ENCODE peak calls at places on chromosomes 4 and X, in four cellular contexts. E, B, X and Y are unnamed samples.

GRCh38 chrX:71269801-71270395 is 13.5 kb upstream of the NONO start:
- DNase-seq in B (no peak), X (no peak), E (no peak), Y (no peak)

GRCh38 chrX:39693298-39693697 is 404.5 kb downstream of the BCOR start:
- DNase-seq in X (no peak), E (no peak), B (no peak), Y (no peak)

GRCh38 chr4:79585834-79586233 is 177.8 kb upstream of the GK2 start:
- DNase-seq in B (no peak), E (peak; percentile 2), X (no peak), Y (no peak)

GRCh38 chr4:122577808-122578781 is 42.8 kb downstream of the IL21 start:
- DNase-seq in E (peak; percentile 68), B (peak; percentile 41), X (no peak), Y (no peak)

GRCh38 chr4:118224239-118224829 is 128.5 kb downstream of the PRSS12 start:
- DNase-seq in X (no peak), B (peak; percentile 81), E (peak; percentile 78), Y (peak; percentile 16)

GRCh38 chr4:95209942-95210341 is 338.8 kb downstream of the UNC5C start:
- DNase-seq in E (no peak), X (no peak), B (no peak), Y (no peak)

GRCh38 chr4:125838924-125839323 is 524.2 kb downstream of the FAT4 start:
- DNase-seq in X (no peak), E (no peak), B (no peak), Y (no peak)

GRCh38 chrX:72051589-72051988 is 80.1 kb downstream of the RTL5 start:
- DNase-seq in E (no peak), X (no peak), B (no peak), Y (no peak)

GRCh38 chrX:18873189-18873791 is 110.6 kb downstream of the PHKA2 start:
- DNase-seq in B (peak; percentile 78), X (peak; percentile 78), E (peak; percentile 83), Y (peak; percentile 20)

GRCh38 chr4:142427456-142427855 is 418.6 kb downstream of the INPP4B start:
- DNase-seq in X (no peak), B (no peak), E (no peak), Y (no peak)

GRCh38 chrX:123993326-123993725 is 31.8 kb downstream of the STAG2 start:
- DNase-seq in B (peak; percentile 61), E (no peak), X (no peak), Y (peak; percentile 14)

GRCh38 chrX:39527045-39527444 is 570.7 kb downstream of the BCOR start:
- DNase-seq in E (no peak), X (no peak), B (peak; percentile 6), Y (no peak)

GRCh38 chr4:8906991-8907595 is 35.5 kb upstream of the HMX1 start:
- DNase-seq in B (no peak), E (no peak), X (peak; percentile 33), Y (no peak)

GRCh38 chr4:122131562-122132157 is 20.5 kb upstream of the BLTP1 start:
- DNase-seq in X (no peak), E (no peak), B (no peak), Y (no peak)

GRCh38 chr4:116358633-116359222 is 726.6 kb downstream of the TRAM1L1 start:
- DNase-seq in E (peak; percentile 89), B (peak; percentile 83), X (no peak), Y (peak; percentile 18)

GRCh38 chr4:176153124-176153523 is 42.3 kb downstream of the SPATA4 start:
- DNase-seq in E (no peak), X (no peak), B (no peak), Y (no peak)

GRCh38 chrX:48002929-48003328 is 860 bp downstream of the ZNF182 start:
- DNase-seq in B (no peak), E (no peak), X (no peak), Y (no peak)

GRCh38 chr4:8761824-8762205 is 109.8 kb downstream of the HMX1 start:
- DNase-seq in B (no peak), X (peak; percentile 37), E (no peak), Y (no peak)

GRCh38 chr4:68673143-68673542 is 2.7 kb upstream of the UGT2B15 start:
- DNase-seq in E (no peak), X (no peak), B (no peak), Y (no peak)

GRCh38 chrX:131308980-131309379 is 19.9 kb upstream of the IGSF1 start:
- DNase-seq in B (no peak), E (no peak), X (no peak), Y (no peak)

GRCh38 chrX:150940844-150941495 is 42.2 kb upstream of the HMGB3 start:
- DNase-seq in B (no peak), E (no peak), X (no peak), Y (no peak)

GRCh38 chr4:2796261-2797187 is 3.6 kb downstream of the SH3BP2 start:
- DNase-seq in E (no peak), X (peak; percentile 68), B (peak; percentile 64), Y (peak; percentile 35)

GRCh38 chr4:146142768-146143167 is 32.8 kb upstream of the LSM6 start:
- DNase-seq in X (no peak), E (no peak), B (no peak), Y (no peak)

GRCh38 chr4:72553540-72553939 is 15.5 kb downstream of the ADAMTS3 start:
- DNase-seq in X (no peak), B (no peak), E (no peak), Y (no peak)

GRCh38 chrX:110026099-110026844 is 23.4 kb downstream of the TMEM164 start:
- DNase-seq in X (no peak), E (peak; percentile 65), B (peak; percentile 28), Y (peak; percentile 90)

GRCh38 chrX:13377537-13377936 is 57.7 kb upstream of the ATXN3L start:
- DNase-seq in B (peak; percentile 84), X (no peak), E (peak; percentile 46), Y (no peak)

GRCh38 chr4:117900832-117901231 is 133.5 kb upstream of the NDST3 start:
- DNase-seq in B (peak; percentile 9), E (no peak), X (no peak), Y (no peak)

GRCh38 chr4:8774071-8774470 is 97.6 kb downstream of the HMX1 start:
- DNase-seq in E (no peak), B (no peak), X (peak; percentile 19), Y (no peak)

GRCh38 chr4:182931691-182932297 is 14.6 kb upstream of the DCTD start:
- DNase-seq in B (no peak), E (no peak), X (no peak), Y (no peak)

GRCh38 chrX:63275127-63275526 is 76.0 kb downstream of the SPIN4 start:
- DNase-seq in B (no peak), E (no peak), X (no peak), Y (no peak)

GRCh38 chr4:118173956-118174355 is 139.7 kb downstream of the NDST3 start:
- DNase-seq in X (no peak), B (peak; percentile 92), E (peak; percentile 70), Y (no peak)

GRCh38 chr4:152679414-152680281 is at the start of gene TMEM154:
- DNase-seq in B (peak; percentile 73), E (peak; percentile 78), X (peak; percentile 66), Y (no peak)

GRCh38 chr4:3420606-3420955 is 21.2 kb upstream of the HGFAC start:
- DNase-seq in E (no peak), B (no peak), X (peak; percentile 48), Y (no peak)

GRCh38 chr4:30716158-30716557 is 4.0 kb upstream of the PCDH7 start:
- DNase-seq in E (peak; percentile 78), X (no peak), B (peak; percentile 57), Y (no peak)

GRCh38 chrX:150182176-150182575 is 180.9 kb upstream of the MAMLD1 start:
- DNase-seq in B (peak; percentile 28), X (no peak), E (no peak), Y (no peak)

GRCh38 chr4:24765331-24765990 is 29.9 kb upstream of the SOD3 start:
- DNase-seq in X (no peak), B (no peak), E (no peak), Y (no peak)

GRCh38 chrX:107398115-107398514 is 51.3 kb upstream of the FRMPD3 start:
- DNase-seq in B (no peak), E (no peak), X (peak; percentile 48), Y (no peak)

GRCh38 chr4:87530868-87531267 is 1.7 kb upstream of the SPARCL1 start:
- DNase-seq in B (peak; percentile 25), E (no peak), X (peak; percentile 86), Y (no peak)

GRCh38 chr4:80307774-80308465 is 27.6 kb upstream of the CFAP299 start:
- DNase-seq in X (no peak), B (peak; percentile 59), E (peak; percentile 14), Y (peak; percentile 76)

GRCh38 chrX:154478728-154479622 is at the start of gene LAGE3:
- DNase-seq in E (peak; percentile 86), B (peak; percentile 88), X (peak; percentile 95), Y (peak; percentile 44)
- H3K4me3 ChIP-seq in E (peak within 1 kb of the TSS; percentile 55), B (peak within 1 kb of the TSS; percentile 51), X (peak within 1 kb of the TSS; percentile 55), Y (peak within 1 kb of the TSS; percentile 57)

DNA sequence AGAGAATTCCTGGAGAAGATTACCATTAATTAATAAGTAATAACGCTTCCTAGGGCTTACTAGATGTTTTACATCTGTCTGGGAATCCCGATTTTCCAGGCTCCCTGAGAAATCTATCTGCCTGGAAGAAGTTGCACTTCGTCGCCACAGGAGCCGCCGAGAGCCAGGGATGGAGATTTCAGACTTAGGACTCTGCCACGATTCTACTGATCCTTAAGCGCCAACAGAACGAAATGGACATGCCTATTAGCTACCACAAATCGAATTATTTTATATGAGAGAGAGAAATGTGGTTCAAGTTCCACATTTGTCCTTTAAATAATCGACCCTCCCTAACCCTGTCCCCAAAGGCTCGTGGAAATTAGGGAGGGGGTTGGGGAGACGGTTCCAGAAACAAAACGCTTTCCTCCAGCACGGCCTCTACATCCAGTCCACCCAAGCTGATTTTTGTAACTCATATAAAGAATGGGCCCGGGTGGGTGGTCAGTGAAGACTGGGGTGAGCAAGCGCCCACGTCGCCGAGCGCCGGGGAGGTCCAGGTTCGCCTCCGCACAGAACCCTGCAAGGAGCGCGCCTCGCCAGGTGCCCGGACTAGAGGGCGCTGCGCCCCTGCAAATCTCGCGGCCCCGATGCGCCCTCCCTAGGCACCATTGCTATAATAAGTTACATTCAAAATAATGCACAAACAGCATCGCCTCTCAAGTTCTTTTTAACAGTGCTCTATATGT is 1.9 kb upstream of the FAT1 start:
- DNase-seq in X (peak; percentile 90), B (peak; percentile 91), E (peak; percentile 89), Y (no peak)
- H3K4me3 ChIP-seq in X (peak overlapping the region; percentile 91), B (peak overlapping the region; percentile 96), E (peak overlapping the region; percentile 81), Y (peak overlapping the region; percentile 99)

DNA sequence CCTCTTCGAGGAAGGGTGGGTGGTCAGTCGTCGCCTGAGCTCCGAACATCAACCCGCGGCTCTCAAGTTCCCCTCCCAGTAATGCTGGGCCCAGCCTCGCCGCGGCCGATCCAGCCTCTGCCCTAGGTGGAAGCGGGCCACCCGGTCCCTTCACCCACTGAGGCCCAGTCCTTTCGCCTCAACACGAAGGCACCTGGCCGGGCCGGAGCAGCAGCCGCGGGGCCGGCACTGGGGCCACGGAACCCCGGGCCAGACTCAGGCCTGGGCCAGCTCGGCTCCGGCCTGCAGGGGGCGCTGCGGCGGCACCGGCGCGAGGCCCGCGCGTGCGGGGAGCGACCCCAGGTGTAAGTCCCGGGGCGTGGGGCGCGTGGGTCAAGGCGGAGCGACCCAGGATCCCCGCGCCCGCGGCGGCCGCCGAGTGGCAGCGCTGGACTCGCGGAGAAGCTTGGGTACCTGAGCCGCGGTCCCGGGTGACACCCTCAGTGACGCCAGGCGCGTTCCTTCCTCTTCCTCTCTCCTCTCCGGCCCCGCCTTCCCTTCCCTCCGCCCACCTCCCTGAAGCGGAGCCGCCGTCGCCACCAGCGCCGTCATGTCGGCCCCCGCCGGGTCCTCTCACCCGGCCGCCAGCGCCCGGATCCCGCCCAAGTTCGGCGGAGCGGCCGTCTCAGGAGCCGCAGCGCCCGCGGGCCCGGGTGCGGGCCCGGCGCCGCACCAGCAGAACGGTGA is at the start of gene SEC24B:
- DNase-seq in X (peak; percentile 93), E (peak; percentile 91), B (peak; percentile 81), Y (no peak)
- H3K4me3 ChIP-seq in X (peak within 1 kb of the TSS; percentile 80), E (peak within 1 kb of the TSS; percentile 62), B (peak within 1 kb of the TSS; percentile 84), Y (peak within 1 kb of the TSS; percentile 81)

GRCh38 chr4:141134051-141134450 is 782 bp upstream of the RNF150 start:
- DNase-seq in B (no peak), E (peak; percentile 33), X (no peak), Y (no peak)
- H3K4me3 ChIP-seq in B (no peak overlapping the region), E (no peak overlapping the region), X (no peak overlapping the region), Y (no peak overlapping the region)